ENCODE peak calls at places on chromosomes 11 and 22, in eight cellular contexts. K is GM12878, V is ovary, F is sigmoid colon, M is K562, B is tibial nerve, R is HepG2, Q is esophagus muscularis mucosa. X is an unnamed sample. For H3K36me3, the result is how much of the 10 kb centered on the place peaks cover.

GRCh38 chr22:43228330-43228729 is 41.4 kb upstream of the TTLL12 start:
- DNase-seq in Q (no peak), V (no peak), R (no peak), M (peak), K (no peak), F (no peak), B (no peak), X (peak)

GRCh38 chr11:94183886-94184264 is 55.2 kb downstream of the PANX1 start:
- DNase-seq in K (peak), Q (peak), V (peak), M (peak), F (peak), R (peak), B (peak), X (peak)

GRCh38 chr11:71248656-71249055 is 3.7 kb downstream of the SHANK2 start:
- DNase-seq in B (no peak), Q (no peak), V (no peak), R (no peak), F (peak), K (no peak), M (no peak), X (no peak)

GRCh38 chr22:45867118-45867905 is 109.7 kb downstream of the WNT7B start:
- DNase-seq in V (no peak), B (no peak), R (no peak), Q (peak), F (peak), M (no peak), K (no peak), X (no peak)

GRCh38 chr11:130211144-130211543 is 51.6 kb downstream of the ST14 start:
- DNase-seq in M (no peak), B (no peak), R (no peak), V (no peak), F (no peak), K (no peak), Q (peak), X (no peak)

GRCh38 chr11:94767701-94768601 is at the start of gene AMOTL1:
- DNase-seq in F (peak), V (peak), R (no peak), Q (peak), M (peak), B (peak), K (no peak), X (peak)

GRCh38 chr22:27848005-27848404 is 46.4 kb upstream of the MN1 start:
- DNase-seq in K (no peak), M (no peak), V (no peak), B (no peak), Q (no peak), F (no peak), R (no peak), X (no peak)

GRCh38 chr11:94504689-94505293 is 7.5 kb upstream of the C11orf97 start:
- DNase-seq in V (no peak), B (peak), M (peak), F (no peak), Q (no peak), R (peak), K (no peak), X (no peak)

GRCh38 chr22:30420401-30421178 is 5.0 kb upstream of the MTFP1 start:
- DNase-seq in R (no peak), V (no peak), K (no peak), Q (no peak), M (peak), F (no peak), B (no peak), X (no peak)

GRCh38 chr11:128448981-128449713 is 138.2 kb downstream of the ETS1 start:
- DNase-seq in K (no peak), V (no peak), F (no peak), Q (no peak), R (no peak), M (no peak), B (no peak), X (no peak)

GRCh38 chr11:488062-488461 is 19.0 kb downstream of the RNH1 start:
- DNase-seq in F (no peak), B (no peak), K (no peak), R (no peak), Q (no peak), V (no peak), M (no peak), X (no peak)

GRCh38 chr11:68127791-68128681 is 6.8 kb upstream of the CHKA start:
- DNase-seq in R (peak), Q (no peak), K (no peak), V (peak), B (no peak), F (peak), M (peak), X (peak)

GRCh38 chr11:59532620-59533019 is 21.3 kb downstream of the OR4D9 start:
- DNase-seq in B (no peak), K (no peak), R (no peak), F (no peak), V (no peak), M (no peak), Q (no peak), X (no peak)
- H3K36me3 ChIP-seq in B (under half), K (under half), R (under half), F (under half), V (under half), M (under half), Q (under half), X (under half)

GRCh38 chr11:15526859-15527450 is 412.2 kb downstream of the INSC start:
- DNase-seq in K (no peak), R (no peak), Q (no peak), B (no peak), M (no peak), V (no peak), F (no peak), X (no peak)

GRCh38 chr11:15526032-15526431 is 411.3 kb downstream of the INSC start:
- DNase-seq in R (no peak), F (no peak), V (no peak), K (no peak), B (no peak), Q (no peak), M (no peak), X (no peak)

GRCh38 chr11:15523576-15523975 is 408.9 kb downstream of the INSC start:
- DNase-seq in K (no peak), V (no peak), F (no peak), B (no peak), R (no peak), M (no peak), Q (no peak), X (no peak)

GRCh38 chr11:15519911-15520310 is 405.2 kb downstream of the INSC start:
- DNase-seq in K (no peak), M (no peak), B (no peak), Q (no peak), F (no peak), V (no peak), R (no peak), X (no peak)

DNA sequence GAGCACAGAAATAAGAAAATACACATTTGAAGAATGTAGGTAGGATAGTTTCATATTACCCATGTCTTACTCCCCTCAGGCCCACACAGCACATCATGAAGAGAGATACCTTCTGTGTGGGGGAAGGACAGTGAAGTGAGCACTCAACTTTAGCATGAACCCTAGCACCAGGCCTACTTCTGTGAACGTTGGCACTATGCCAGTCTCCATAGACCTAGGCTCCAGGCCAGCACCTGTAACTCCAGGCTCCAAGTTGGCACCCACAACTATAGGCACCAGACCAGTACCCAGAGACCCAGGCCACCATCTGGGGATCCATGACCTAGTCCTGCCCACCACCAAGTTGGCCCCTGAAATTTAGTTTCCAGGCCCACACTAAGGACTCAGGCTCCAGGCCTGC is 410.9 kb downstream of the INSC start:
- DNase-seq in Q (no peak), R (no peak), M (no peak), F (no peak), B (no peak), K (no peak), V (no peak), X (no peak)
- TF ChIP-seq EP300 in Q (no peak), R (no peak), M (no peak), F (no peak), B (no peak), K (no peak), V (no peak), X (no peak)

GRCh38 chr11:76781861-76782500 is 1.2 kb upstream of the TSKU start:
- DNase-seq in B (no peak), F (no peak), R (peak), M (no peak), V (no peak), Q (no peak), K (no peak), X (peak)
- TF ChIP-seq POLR2A in B (no peak), F (no peak), R (peak), M (no peak), V (no peak), Q (no peak), K (no peak), X (no peak)

GRCh38 chr22:19479358-19480172 is at the start of gene CDC45:
- DNase-seq in F (peak), R (peak), K (peak), V (peak), B (peak), M (peak), Q (peak), X (peak)

GRCh38 chr22:19480173-19480568 is 451 bp downstream of the CDC45 start:
- DNase-seq in V (no peak), F (no peak), K (no peak), Q (no peak), B (no peak), R (peak), M (peak), X (no peak)

GRCh38 chr22:19482297-19482696 is 2.6 kb downstream of the CDC45 start:
- DNase-seq in Q (no peak), K (no peak), V (no peak), B (no peak), F (no peak), M (no peak), R (no peak), X (no peak)

GRCh38 chr22:19478466-19479357 is at the start of gene UFD1:
- DNase-seq in F (peak), Q (peak), M (peak), R (peak), B (peak), K (no peak), V (peak), X (peak)

GRCh38 chr22:19480789-19481188 is 1.1 kb downstream of the CDC45 start:
- DNase-seq in R (no peak), K (no peak), M (no peak), Q (no peak), B (no peak), F (no peak), V (no peak), X (no peak)
- H3K36me3 ChIP-seq in R (under half), K (under half), M (half or more), Q (under half), B (under half), F (under half), V (under half), X (under half)